ENCODE peak calls at places on chromosome 19, in eight cellular contexts. V, W, Q, X, R, O, U and C are unnamed samples.

GRCh38 chr19:35353635-35354034 is 4.6 kb upstream of the FFAR3 start:
- DNase-seq in U (no peak), Q (no peak), O (no peak), V (no peak), W (peak), X (no peak), R (no peak), C (no peak)

GRCh38 chr19:53881482-53882390 is at the start of gene PRKCG:
- DNase-seq in Q (no peak), U (peak), X (no peak), V (peak), W (peak), O (peak), R (peak), C (no peak)

GRCh38 chr19:10271543-10272086 is 695 bp downstream of the ICAM1 start:
- DNase-seq in Q (no peak), X (no peak), U (no peak), O (no peak), W (peak), V (peak), R (no peak), C (no peak)

GRCh38 chr19:22945560-22945959 is 57.4 kb downstream of the ZNF728 start:
- DNase-seq in W (no peak), Q (no peak), V (no peak), X (no peak), U (peak), O (no peak), R (no peak), C (no peak)

GRCh38 chr19:5784581-5785147 is at the start of gene PRR22:
- DNase-seq in X (no peak), Q (no peak), W (no peak), V (no peak), O (no peak), U (no peak), R (no peak), C (no peak)

GRCh38 chr19:28358604-28359003 is 854.3 kb downstream of the UQCRFS1 start:
- DNase-seq in R (no peak), V (no peak), U (no peak), Q (no peak), O (no peak), W (no peak), X (no peak), C (no peak)

GRCh38 chr19:44704982-44705381 is 6.0 kb downstream of the CEACAM16 start:
- DNase-seq in O (no peak), V (no peak), X (no peak), Q (no peak), W (no peak), U (no peak), R (no peak), C (no peak)

GRCh38 chr19:42693760-42694350 is 46.4 kb downstream of the PSG3 start:
- DNase-seq in Q (no peak), X (no peak), W (peak), V (no peak), O (peak), U (peak), R (no peak), C (no peak)

GRCh38 chr19:32450217-32450616 is 44.6 kb downstream of the DPY19L3 start:
- DNase-seq in W (no peak), X (no peak), Q (no peak), O (no peak), R (no peak), V (no peak), U (no peak), C (no peak)

GRCh38 chr19:36526581-36526980 is 1.5 kb downstream of the ZNF260 start:
- DNase-seq in O (no peak), V (no peak), U (no peak), Q (no peak), R (no peak), W (no peak), X (no peak), C (no peak)

GRCh38 chr19:49560358-49560900 is 19.9 kb downstream of the NOSIP start:
- DNase-seq in O (no peak), Q (no peak), R (no peak), W (no peak), V (no peak), X (no peak), U (no peak), C (no peak)

GRCh38 chr19:48194041-48194871 is 23.8 kb downstream of the ZSWIM9 start:
- DNase-seq in Q (no peak), X (no peak), V (no peak), U (no peak), O (no peak), W (peak), R (no peak), C (no peak)

GRCh38 chr19:54164369-54165068 is 5.0 kb upstream of the LENG1 start:
- DNase-seq in R (peak), W (no peak), Q (no peak), U (peak), O (no peak), V (peak), X (peak), C (peak)

GRCh38 chr19:36114763-36115452 is at the start of gene POLR2I:
- DNase-seq in R (peak), U (peak), V (peak), O (peak), W (peak), X (peak), Q (peak), C (peak)

GRCh38 chr19:40242480-40242879 is 16.0 kb upstream of the CCNP start:
- DNase-seq in O (no peak), R (no peak), Q (no peak), W (no peak), X (no peak), U (no peak), V (no peak), C (no peak)

GRCh38 chr19:12696366-12697335 is at the start of gene FBXW9:
- DNase-seq in V (peak), Q (peak), R (peak), O (peak), X (peak), U (peak), W (peak), C (peak)

GRCh38 chr19:4068058-4068966 is 1.6 kb upstream of the ZBTB7A start:
- DNase-seq in V (no peak), Q (no peak), X (no peak), O (no peak), R (no peak), W (no peak), U (no peak), C (no peak)

GRCh38 chr19:45901432-45901903 is 945 bp downstream of the MYPOP start:
- DNase-seq in O (no peak), U (no peak), V (peak), Q (no peak), W (no peak), R (peak), X (peak), C (peak)

GRCh38 chr19:48181505-48181904 is 11.0 kb downstream of the ZSWIM9 start:
- DNase-seq in R (no peak), U (peak), O (no peak), V (no peak), W (no peak), Q (no peak), X (no peak), C (no peak)

GRCh38 chr19:2061093-2061935 is 10.3 kb upstream of the MKNK2 start:
- DNase-seq in Q (peak), W (peak), U (peak), R (peak), O (peak), V (peak), X (peak), C (peak)
- TF ChIP-seq POLR2A in Q (peak), W (peak), U (peak), R (peak), O (peak), V (peak), X (peak), C (peak)

GRCh38 chr19:31436121-31436776 is 87.0 kb upstream of the TSHZ3 start:
- DNase-seq in Q (no peak), W (no peak), R (no peak), X (no peak), U (no peak), V (no peak), O (no peak), C (no peak)
- TF ChIP-seq POLR2A in Q (no peak), W (no peak), R (no peak), X (no peak), U (no peak), V (no peak), O (no peak), C (no peak)

GRCh38 chr19:52217576-52217975 is 27.7 kb downstream of the PPP2R1A start:
- DNase-seq in W (no peak), O (no peak), V (peak), U (no peak), R (no peak), Q (no peak), X (no peak), C (no peak)
- TF ChIP-seq POLR2A in W (no peak), O (no peak), V (no peak), U (no peak), R (no peak), Q (no peak), X (no peak), C (no peak)

GRCh38 chr19:18000981-18001836 is 6.8 kb upstream of the ARRDC2 start:
- DNase-seq in X (peak), W (peak), U (peak), Q (peak), V (peak), O (peak), R (peak), C (peak)
- TF ChIP-seq POLR2A in X (peak), W (peak), U (peak), Q (peak), V (peak), O (peak), R (no peak), C (peak)

DNA sequence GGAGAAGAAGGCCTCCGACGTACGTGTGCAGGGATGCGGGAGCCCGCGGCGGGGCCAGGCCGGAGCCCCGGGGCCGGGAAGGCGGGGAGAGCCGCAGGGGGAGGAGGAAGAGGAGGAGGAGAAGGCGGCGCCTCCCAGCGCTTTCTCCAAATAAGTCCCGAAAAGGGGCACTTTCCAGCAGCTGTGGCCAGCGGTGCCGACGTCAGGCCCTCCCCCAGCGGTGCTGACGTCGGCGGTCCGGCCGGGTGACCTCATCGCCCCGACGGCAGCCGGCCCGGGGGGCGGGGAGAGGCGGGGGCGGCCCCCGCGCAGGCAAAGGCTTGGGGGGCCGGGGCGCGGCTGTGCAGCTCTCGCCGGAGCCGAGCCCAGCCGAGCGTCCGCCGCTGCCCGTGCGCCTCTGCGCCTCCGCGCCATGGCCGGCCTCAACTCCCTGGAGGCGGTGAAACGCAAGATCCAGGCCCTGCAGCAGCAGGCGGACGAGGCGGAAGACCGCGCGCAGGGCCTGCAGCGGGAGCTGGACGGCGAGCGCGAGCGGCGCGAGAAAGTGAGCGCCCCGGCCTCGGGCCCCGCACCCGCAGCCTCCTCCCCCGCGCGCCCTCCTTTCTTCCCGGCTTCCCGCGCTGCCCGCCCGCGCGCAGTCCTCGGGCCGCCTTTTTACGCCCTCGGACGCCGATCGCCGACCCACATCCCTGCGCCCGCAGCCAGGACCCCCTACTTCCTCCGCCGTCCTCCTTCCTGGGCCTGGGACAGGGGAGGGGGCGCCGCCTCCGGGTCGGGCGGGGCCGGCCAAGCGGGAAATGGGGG is at the start of gene TPM4:
- DNase-seq in V (peak), Q (peak), R (peak), X (peak), W (peak), U (peak), O (peak), C (peak)
- TF ChIP-seq POLR2A in V (peak), Q (peak), R (peak), X (peak), W (peak), U (peak), O (peak), C (peak)

GRCh38 chr19:41299755-41300089 is 10.2 kb upstream of the CCDC97 start:
- DNase-seq in W (no peak), Q (peak), U (no peak), V (no peak), R (peak), O (no peak), X (peak), C (peak)

GRCh38 chr19:41298327-41298964 is 11.5 kb upstream of the CCDC97 start:
- DNase-seq in Q (peak), V (no peak), R (peak), U (no peak), O (no peak), X (no peak), W (no peak), C (peak)

GRCh38 chr19:41299046-41299754 is 10.8 kb upstream of the CCDC97 start:
- DNase-seq in V (no peak), X (no peak), O (no peak), R (no peak), U (no peak), W (no peak), Q (peak), C (peak)

GRCh38 chr19:41296323-41296935 is 13.5 kb upstream of the CCDC97 start:
- DNase-seq in R (no peak), O (no peak), Q (no peak), U (no peak), X (no peak), V (no peak), W (no peak), C (no peak)

DNA sequence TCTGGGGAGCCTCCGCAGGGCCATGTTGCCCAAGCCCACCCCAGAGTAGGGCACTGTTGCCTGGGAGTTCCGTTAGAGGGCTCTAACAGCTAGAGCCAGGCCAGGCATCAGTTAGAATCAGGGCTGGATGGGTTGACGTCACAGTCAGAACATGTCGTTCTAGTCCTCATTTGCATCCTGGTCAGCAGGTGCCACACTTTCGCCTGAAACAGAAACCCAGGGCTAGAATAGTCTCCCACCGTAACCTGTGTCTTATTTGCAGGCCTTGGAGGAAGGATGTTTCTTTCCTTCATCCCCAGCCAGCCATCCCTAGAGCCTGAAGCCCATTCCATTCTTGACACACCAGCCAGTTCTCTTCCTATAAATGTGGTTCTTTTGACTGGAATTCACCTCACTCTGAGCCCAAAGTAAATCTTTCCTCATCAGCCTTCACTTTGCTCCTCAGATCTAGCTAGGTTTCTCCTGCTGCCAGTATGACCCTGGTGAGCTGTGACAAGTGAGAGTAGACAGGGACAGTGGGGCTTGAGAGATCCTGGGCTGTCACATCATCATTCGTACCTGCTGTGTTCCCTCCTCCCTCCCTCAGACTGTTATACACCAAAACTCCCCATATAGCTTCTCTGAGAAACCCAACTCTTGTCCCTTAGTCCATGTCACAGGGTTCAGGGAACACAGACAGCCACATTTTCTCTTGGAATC is 12.2 kb upstream of the CCDC97 start:
- DNase-seq in U (no peak), V (no peak), X (no peak), O (no peak), R (peak), W (no peak), Q (no peak), C (no peak)
- TF ChIP-seq POLR2A in U (no peak), V (no peak), X (no peak), O (no peak), R (no peak), W (no peak), Q (no peak), C (no peak)

GRCh38 chr19:29940971-29941585 is 961 bp upstream of the URI1 start:
- DNase-seq in V (no peak), X (no peak), W (no peak), R (no peak), Q (no peak), U (no peak), O (no peak), C (no peak)

GRCh38 chr19:29943615-29944014 is 1.6 kb downstream of the URI1 start:
- DNase-seq in V (no peak), R (no peak), X (no peak), U (no peak), W (no peak), Q (no peak), O (no peak), C (no peak)

GRCh38 chr19:29941828-29942403 is at the start of gene URI1:
- DNase-seq in V (peak), O (peak), U (peak), Q (peak), R (peak), X (peak), W (peak), C (peak)

GRCh38 chr19:29944415-29945012 is 2.5 kb downstream of the URI1 start:
- DNase-seq in Q (no peak), R (no peak), V (no peak), O (no peak), X (no peak), U (no peak), W (no peak), C (no peak)

GRCh38 chr19:29942404-29943261 is 594 bp downstream of the URI1 start:
- DNase-seq in U (no peak), X (peak), Q (no peak), V (peak), R (peak), O (peak), W (peak), C (peak)
- TF ChIP-seq POLR2A in U (no peak), X (no peak), Q (no peak), V (no peak), R (no peak), O (peak), W (no peak), C (no peak)

DNA sequence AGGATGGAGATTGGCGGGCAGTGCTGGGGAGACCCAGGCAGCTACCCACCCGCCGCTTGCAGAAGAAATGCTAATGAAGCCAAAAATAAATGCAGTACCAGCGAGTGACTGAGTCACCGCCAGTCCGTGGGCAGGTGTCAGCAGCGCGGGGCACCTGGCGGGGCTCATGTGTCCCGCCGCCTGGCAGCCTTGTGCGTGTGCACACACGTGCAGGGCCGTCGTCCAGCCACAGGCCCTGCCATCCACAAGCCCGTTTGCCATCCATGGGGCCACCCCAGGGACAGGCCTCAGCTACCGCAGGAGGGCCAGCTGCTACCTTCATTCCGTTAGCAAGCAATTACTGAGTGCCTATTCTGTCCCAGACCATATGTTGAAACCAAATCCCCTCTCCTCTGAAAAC is 20.5 kb downstream of the NCAN start:
- DNase-seq in Q (no peak), O (no peak), X (no peak), V (no peak), W (no peak), U (no peak), R (no peak), C (no peak)
- TF ChIP-seq POLR2A in Q (no peak), O (no peak), X (no peak), V (no peak), W (no peak), U (no peak), R (no peak), C (no peak)

DNA sequence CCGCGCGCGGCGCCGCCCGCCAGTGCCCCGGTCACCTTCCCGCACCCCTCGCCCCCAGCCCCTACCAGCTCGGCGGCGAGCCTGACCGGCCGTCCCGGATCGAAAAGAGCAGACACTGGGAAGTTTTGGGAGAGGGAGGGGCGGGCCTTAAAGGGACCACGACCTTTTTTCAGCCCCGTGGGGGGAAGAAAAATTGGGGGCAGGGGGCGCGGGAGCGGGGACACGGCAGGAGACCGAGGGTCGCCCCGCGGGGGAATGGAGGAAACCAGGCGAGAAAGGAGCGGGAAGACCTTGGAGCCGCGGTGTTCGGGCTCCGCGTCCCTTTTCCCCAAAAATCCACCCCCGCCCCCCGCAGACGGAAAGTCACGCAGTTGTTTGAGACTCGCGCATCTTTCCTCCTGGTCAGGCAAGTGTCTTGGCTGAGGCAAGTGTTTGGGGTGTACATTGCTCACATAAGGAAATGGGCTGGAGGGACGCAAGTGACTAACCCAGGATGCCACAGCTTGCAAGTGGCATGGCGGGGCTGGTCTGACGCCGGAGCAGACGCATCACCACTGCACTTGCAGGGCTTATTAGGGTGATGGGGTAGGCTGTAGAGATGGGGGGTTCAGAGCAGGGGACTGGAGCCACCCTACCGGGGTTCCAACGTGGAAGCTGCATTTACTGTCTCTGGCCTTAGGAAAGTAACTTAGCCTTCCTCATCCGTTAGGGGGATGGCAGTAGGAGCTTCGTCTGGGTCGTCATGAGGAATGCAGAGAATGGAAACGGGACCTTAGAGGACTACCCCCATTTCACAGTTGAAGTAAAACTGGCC is 2.7 kb upstream of the HNRNPL start:
- DNase-seq in X (peak), Q (peak), U (peak), V (peak), O (peak), W (peak), R (peak), C (peak)
- TF ChIP-seq POLR2A in X (no peak), Q (no peak), U (peak), V (no peak), O (peak), W (peak), R (no peak), C (no peak)